ENCODE peak calls at places on chromosomes 16 and 17, in seven cellular contexts. One of them, this sample, is unnamed.

GRCh38 chr16:52384378-52384777 is 162.6 kb downstream of the TOX3 start:
- DNase-seq in astrocyte of the spinal cord: no peak
- DNase-seq in mammary epithelial cell: no peak
- DNase-seq in iris pigment epithelial cell: no peak
- DNase-seq in left ventricle myocardium inferior: no peak
- DNase-seq in endothelial cell: no peak
- DNase-seq in T-helper 9 cell: no peak
- DNase-seq in this sample: no peak

GRCh38 chr16:81394416-81394815 is 50.2 kb upstream of the CMIP start:
- DNase-seq in endothelial cell: no peak
- DNase-seq in T-helper 9 cell: no peak
- DNase-seq in astrocyte of the spinal cord: no peak
- DNase-seq in iris pigment epithelial cell: no peak
- DNase-seq in mammary epithelial cell: no peak
- DNase-seq in left ventricle myocardium inferior: no peak
- DNase-seq in this sample: no peak

GRCh38 chr17:63675607-63676539 is 24.1 kb downstream of the LIMD2 start:
- DNase-seq in mammary epithelial cell: peak
- DNase-seq in iris pigment epithelial cell: peak
- DNase-seq in T-helper 9 cell: no peak
- DNase-seq in endothelial cell: peak
- DNase-seq in astrocyte of the spinal cord: peak
- DNase-seq in left ventricle myocardium inferior: peak
- DNase-seq in this sample: peak

GRCh38 chr16:77336637-77337036 is 98.2 kb downstream of the ADAMTS18 start:
- DNase-seq in left ventricle myocardium inferior: no peak
- DNase-seq in iris pigment epithelial cell: no peak
- DNase-seq in T-helper 9 cell: no peak
- DNase-seq in mammary epithelial cell: no peak
- DNase-seq in astrocyte of the spinal cord: peak
- DNase-seq in endothelial cell: no peak
- DNase-seq in this sample: no peak

GRCh38 chr17:62098623-62099231 is 33.6 kb upstream of the MED13 start:
- DNase-seq in astrocyte of the spinal cord: no peak
- DNase-seq in T-helper 9 cell: no peak
- DNase-seq in left ventricle myocardium inferior: no peak
- DNase-seq in iris pigment epithelial cell: no peak
- DNase-seq in endothelial cell: no peak
- DNase-seq in mammary epithelial cell: no peak
- DNase-seq in this sample: no peak

GRCh38 chr16:3023415-3023668 is 400 bp downstream of the HCFC1R1 start:
- DNase-seq in endothelial cell: no peak
- DNase-seq in T-helper 9 cell: no peak
- DNase-seq in astrocyte of the spinal cord: no peak
- DNase-seq in left ventricle myocardium inferior: peak
- DNase-seq in mammary epithelial cell: no peak
- DNase-seq in iris pigment epithelial cell: peak
- DNase-seq in this sample: peak

GRCh38 chr16:58001781-58002410 is 689 bp downstream of the USB1 start:
- DNase-seq in iris pigment epithelial cell: no peak
- DNase-seq in T-helper 9 cell: no peak
- DNase-seq in mammary epithelial cell: peak
- DNase-seq in endothelial cell: no peak
- DNase-seq in astrocyte of the spinal cord: no peak
- DNase-seq in left ventricle myocardium inferior: no peak
- DNase-seq in this sample: no peak

GRCh38 chr16:22050963-22051362 is 41.4 kb upstream of the VWA3A start:
- DNase-seq in endothelial cell: no peak
- DNase-seq in left ventricle myocardium inferior: no peak
- DNase-seq in iris pigment epithelial cell: no peak
- DNase-seq in T-helper 9 cell: no peak
- DNase-seq in mammary epithelial cell: peak
- DNase-seq in astrocyte of the spinal cord: no peak
- DNase-seq in this sample: peak

GRCh38 chr17:77602062-77602746 is 356.3 kb upstream of the TNRC6C start:
- DNase-seq in mammary epithelial cell: peak
- DNase-seq in astrocyte of the spinal cord: peak
- DNase-seq in endothelial cell: no peak
- DNase-seq in iris pigment epithelial cell: peak
- DNase-seq in left ventricle myocardium inferior: peak
- DNase-seq in T-helper 9 cell: no peak
- DNase-seq in this sample: peak

GRCh38 chr17:33595783-33596182 is 302.7 kb upstream of the ASIC2 start:
- DNase-seq in iris pigment epithelial cell: no peak
- DNase-seq in left ventricle myocardium inferior: no peak
- DNase-seq in mammary epithelial cell: no peak
- DNase-seq in astrocyte of the spinal cord: no peak
- DNase-seq in T-helper 9 cell: no peak
- DNase-seq in endothelial cell: no peak
- DNase-seq in this sample: no peak

GRCh38 chr16:84710686-84711085 is 10.9 kb downstream of the USP10 start:
- DNase-seq in astrocyte of the spinal cord: no peak
- DNase-seq in left ventricle myocardium inferior: no peak
- DNase-seq in iris pigment epithelial cell: no peak
- DNase-seq in T-helper 9 cell: no peak
- DNase-seq in endothelial cell: no peak
- DNase-seq in mammary epithelial cell: no peak
- DNase-seq in this sample: no peak

GRCh38 chr17:77352441-77352840 is 211.7 kb downstream of the SEC14L1 start:
- DNase-seq in mammary epithelial cell: no peak
- DNase-seq in T-helper 9 cell: no peak
- DNase-seq in astrocyte of the spinal cord: no peak
- DNase-seq in endothelial cell: no peak
- DNase-seq in iris pigment epithelial cell: no peak
- DNase-seq in left ventricle myocardium inferior: no peak
- DNase-seq in this sample: no peak

GRCh38 chr17:27466748-27467375 is 10.6 kb downstream of the KSR1 start:
- DNase-seq in left ventricle myocardium inferior: no peak
- DNase-seq in endothelial cell: peak
- DNase-seq in iris pigment epithelial cell: no peak
- DNase-seq in T-helper 9 cell: no peak
- DNase-seq in astrocyte of the spinal cord: no peak
- DNase-seq in mammary epithelial cell: no peak
- DNase-seq in this sample: no peak